ENCODE peak calls at places on chromosomes 4 and X, in seven cellular contexts. O is caudate nucleus, Q is mesothelial cell of epicardium, K is AG20443, A is DMS153, I is LoVo, N is kidney tubule cell. L is an unnamed sample.

GRCh38 chr4:1583051-1583785 is 100.9 kb downstream of the FAM53A start:
- DNase-seq in N (no peak), I (no peak), K (no peak), Q (no peak), A (no peak), O (no peak), L (no peak)

GRCh38 chrX:85051627-85052026 is 48.0 kb downstream of the APOOL start:
- DNase-seq in K (no peak), Q (no peak), I (no peak), N (no peak), O (no peak), A (no peak), L (no peak)

GRCh38 chrX:103343105-103343504 is 13.1 kb downstream of the TCEAL7 start:
- DNase-seq in I (peak), O (peak), Q (no peak), N (peak), K (peak), A (no peak), L (peak)

GRCh38 chrX:139739138-139739537 is 31.2 kb upstream of the MCF2 start:
- DNase-seq in I (no peak), Q (no peak), N (peak), K (peak), A (no peak), O (no peak), L (peak)

GRCh38 chrX:68703369-68703768 is 55.9 kb downstream of the STARD8 start:
- DNase-seq in Q (no peak), I (no peak), N (peak), A (no peak), O (no peak), K (no peak), L (no peak)

GRCh38 chr4:98565646-98566403 is 92.6 kb downstream of the TSPAN5 start:
- DNase-seq in I (no peak), O (no peak), Q (no peak), K (no peak), N (no peak), A (no peak), L (no peak)

GRCh38 chr4:148203056-148203898 is 238.9 kb downstream of the NR3C2 start:
- DNase-seq in Q (no peak), A (no peak), K (no peak), O (no peak), I (peak), N (peak), L (peak)

GRCh38 chr4:81687470-81687869 is 215.8 kb upstream of the RASGEF1B start:
- DNase-seq in O (no peak), N (no peak), A (no peak), K (no peak), I (no peak), Q (no peak), L (no peak)

GRCh38 chr4:42673084-42673429 is 16.2 kb upstream of the ATP8A1 start:
- DNase-seq in Q (no peak), A (no peak), K (peak), O (no peak), N (peak), I (no peak), L (peak)

GRCh38 chr4:144583658-144584057 is 62.3 kb upstream of the HHIP start:
- DNase-seq in A (no peak), O (no peak), N (peak), Q (no peak), K (no peak), I (no peak), L (no peak)

GRCh38 chr4:92100980-92101379 is 202.8 kb upstream of the GRID2 start:
- DNase-seq in K (no peak), I (no peak), Q (no peak), N (no peak), A (no peak), O (no peak), L (peak)

L was measured in DMS53.